ENCODE peak calls at places on chromosomes 5 and 9, in four cellular contexts. One of them, this sample, is unnamed.

GRCh38 chr5:181039471-181039870 is 595 bp upstream of the BTNL9 start:
- DNase-seq in mammary epithelial cell: no peak
- DNase-seq in mucosa of descending colon: no peak
- DNase-seq in psoas muscle: no peak
- DNase-seq in this sample: no peak

GRCh38 chr5:52562473-52562872 is 225.2 kb upstream of the ITGA1 start:
- DNase-seq in mammary epithelial cell: no peak
- DNase-seq in mucosa of descending colon: no peak
- DNase-seq in psoas muscle: no peak
- DNase-seq in this sample: no peak

GRCh38 chr9:131407717-131408195 is 13.9 kb downstream of the PRRC2B start:
- DNase-seq in mammary epithelial cell: peak
- DNase-seq in mucosa of descending colon: no peak
- DNase-seq in psoas muscle: peak
- DNase-seq in this sample: no peak

GRCh38 chr5:150349681-150350275 is 7.7 kb upstream of the TCOF1 start:
- DNase-seq in mammary epithelial cell: no peak
- DNase-seq in mucosa of descending colon: no peak
- DNase-seq in psoas muscle: no peak
- DNase-seq in this sample: no peak

GRCh38 chr5:67619235-67619634 is 422.6 kb upstream of the CD180 start:
- DNase-seq in mammary epithelial cell: peak
- DNase-seq in mucosa of descending colon: no peak
- DNase-seq in psoas muscle: no peak
- DNase-seq in this sample: no peak

GRCh38 chr9:133618726-133619125 is 9.5 kb upstream of the FAM163B start:
- DNase-seq in mammary epithelial cell: no peak
- DNase-seq in mucosa of descending colon: no peak
- DNase-seq in psoas muscle: no peak
- DNase-seq in this sample: no peak

GRCh38 chr5:173329370-173330150 is 1.3 kb upstream of the STC2 start:
- DNase-seq in mammary epithelial cell: no peak
- DNase-seq in mucosa of descending colon: no peak
- DNase-seq in psoas muscle: no peak
- DNase-seq in this sample: no peak

GRCh38 chr5:128403350-128403749 is 134.7 kb downstream of the FBN2 start:
- DNase-seq in mammary epithelial cell: no peak
- DNase-seq in mucosa of descending colon: no peak
- DNase-seq in psoas muscle: no peak
- DNase-seq in this sample: no peak

GRCh38 chr5:10220253-10220652 is 29.4 kb downstream of the ATPSCKMT start:
- DNase-seq in mammary epithelial cell: no peak
- DNase-seq in mucosa of descending colon: no peak
- DNase-seq in psoas muscle: no peak
- DNase-seq in this sample: no peak

GRCh38 chr5:142598338-142598700 is 87.6 kb downstream of the FGF1 start:
- DNase-seq in mammary epithelial cell: no peak
- DNase-seq in mucosa of descending colon: no peak
- DNase-seq in psoas muscle: no peak
- DNase-seq in this sample: no peak

GRCh38 chr5:43020294-43020711 is 19.8 kb downstream of the ANXA2R start:
- DNase-seq in mammary epithelial cell: no peak
- DNase-seq in mucosa of descending colon: peak
- DNase-seq in psoas muscle: no peak
- DNase-seq in this sample: no peak

GRCh38 chr5:81633471-81633870 is 117.4 kb downstream of the SSBP2 start:
- DNase-seq in mammary epithelial cell: no peak
- DNase-seq in mucosa of descending colon: no peak
- DNase-seq in psoas muscle: no peak
- DNase-seq in this sample: no peak

GRCh38 chr5:157603333-157604190 is 28.0 kb upstream of the ADAM19 start:
- DNase-seq in mammary epithelial cell: peak
- DNase-seq in mucosa of descending colon: no peak
- DNase-seq in psoas muscle: no peak
- DNase-seq in this sample: no peak

GRCh38 chr5:134422791-134423365 is 11.2 kb upstream of the CDKN2AIPNL start:
- DNase-seq in mammary epithelial cell: no peak
- DNase-seq in mucosa of descending colon: no peak
- DNase-seq in psoas muscle: no peak
- DNase-seq in this sample: no peak

GRCh38 chr9:111163738-111164399 is 125.6 kb upstream of the LPAR1 start:
- DNase-seq in mammary epithelial cell: no peak
- DNase-seq in mucosa of descending colon: no peak
- DNase-seq in psoas muscle: no peak
- DNase-seq in this sample: no peak

GRCh38 chr5:116446356-116447005 is 128.1 kb downstream of the SEMA6A start:
- DNase-seq in mammary epithelial cell: no peak
- DNase-seq in mucosa of descending colon: no peak
- DNase-seq in psoas muscle: no peak
- DNase-seq in this sample: no peak

GRCh38 chr9:121463026-121463827 is 36.4 kb downstream of the GGTA1 start:
- DNase-seq in mammary epithelial cell: no peak
- DNase-seq in mucosa of descending colon: peak
- DNase-seq in psoas muscle: peak
- DNase-seq in this sample: no peak

GRCh38 chr5:97194366-97194765 is 11.3 kb upstream of the RIOK2 start:
- DNase-seq in mammary epithelial cell: no peak
- DNase-seq in mucosa of descending colon: no peak
- DNase-seq in psoas muscle: no peak
- DNase-seq in this sample: no peak

GRCh38 chr5:124867064-124867707 is 120.7 kb upstream of the ZNF608 start:
- DNase-seq in mammary epithelial cell: peak
- DNase-seq in mucosa of descending colon: no peak
- DNase-seq in psoas muscle: no peak
- DNase-seq in this sample: no peak

GRCh38 chr5:134992148-134992547 is 24.4 kb downstream of the CATSPER3 start:
- DNase-seq in mammary epithelial cell: no peak
- DNase-seq in mucosa of descending colon: no peak
- DNase-seq in psoas muscle: no peak
- DNase-seq in this sample: no peak

GRCh38 chr5:54964405-54964804 is 21.0 kb downstream of the ESM1 start:
- DNase-seq in mammary epithelial cell: no peak
- DNase-seq in mucosa of descending colon: no peak
- DNase-seq in psoas muscle: no peak
- DNase-seq in this sample: no peak

GRCh38 chr5:54956922-54957321 is 28.5 kb downstream of the ESM1 start:
- DNase-seq in mammary epithelial cell: no peak
- DNase-seq in mucosa of descending colon: no peak
- DNase-seq in psoas muscle: no peak
- DNase-seq in this sample: no peak

GRCh38 chr5:54965806-54966205 is 19.6 kb downstream of the ESM1 start:
- DNase-seq in mammary epithelial cell: no peak
- DNase-seq in mucosa of descending colon: no peak
- DNase-seq in psoas muscle: no peak
- DNase-seq in this sample: no peak

DNA sequence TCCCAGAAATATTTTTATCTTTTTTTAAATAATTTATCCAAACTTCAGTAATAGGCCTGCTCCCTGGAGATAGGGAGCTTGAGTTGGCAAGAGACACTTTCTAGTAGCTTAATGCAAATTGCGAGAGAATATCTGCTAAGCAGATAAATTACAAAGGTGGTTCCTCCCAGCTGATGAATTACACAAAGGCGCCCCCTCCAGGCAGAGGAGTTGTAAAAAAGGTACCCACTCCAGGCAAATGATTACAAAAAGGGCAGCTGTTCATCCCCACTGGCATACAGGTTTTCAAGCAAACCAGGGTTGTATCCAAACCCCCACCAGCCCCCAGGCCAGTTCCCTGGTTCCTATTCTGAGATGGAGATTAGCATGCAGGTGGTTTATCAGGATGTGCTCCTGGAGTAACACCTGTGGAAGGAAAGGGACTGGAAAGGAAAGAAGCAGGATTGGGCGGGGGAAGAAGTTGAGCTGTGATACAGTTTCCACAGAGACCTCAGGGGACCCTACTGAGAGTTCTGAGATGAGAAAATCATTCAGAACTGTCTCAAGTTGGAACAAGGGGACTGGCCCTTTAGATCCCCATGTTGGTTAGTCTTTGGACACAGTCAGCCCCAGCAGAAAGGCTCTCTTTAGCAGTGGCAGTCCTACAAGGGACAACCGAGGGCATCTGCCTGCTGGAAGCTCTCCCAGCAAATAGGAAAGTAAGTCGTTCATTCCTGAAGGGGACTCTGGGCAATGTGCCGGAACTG is 25.5 kb downstream of the ESM1 start:
- DNase-seq in mammary epithelial cell: no peak
- DNase-seq in mucosa of descending colon: peak
- DNase-seq in psoas muscle: no peak
- DNase-seq in this sample: no peak
- TF ChIP-seq CTCF in mammary epithelial cell: peak
- TF ChIP-seq CTCF in mucosa of descending colon: no peak
- TF ChIP-seq CTCF in psoas muscle: no peak
- TF ChIP-seq CTCF in this sample: no peak

DNA sequence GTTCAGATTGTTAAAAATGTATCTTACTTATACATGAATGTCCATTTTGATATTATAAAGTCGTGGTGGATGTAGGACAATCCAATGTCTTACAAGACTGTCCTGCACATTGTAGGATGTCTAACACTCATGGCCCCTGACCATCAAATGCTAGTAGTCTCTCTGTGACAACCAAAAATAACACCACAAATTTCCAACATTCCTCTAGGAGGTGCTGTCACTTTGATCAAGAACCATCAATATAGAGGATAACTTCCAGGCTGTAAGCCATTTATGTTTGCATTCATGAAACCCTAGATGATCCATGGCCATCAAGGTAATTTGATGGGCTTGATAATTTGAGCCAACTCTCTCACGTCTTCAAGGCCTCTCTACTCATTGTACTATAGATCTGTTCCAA is 20.5 kb upstream of the ZFR start:
- DNase-seq in mammary epithelial cell: no peak
- DNase-seq in mucosa of descending colon: no peak
- DNase-seq in psoas muscle: no peak
- DNase-seq in this sample: no peak
- TF ChIP-seq CTCF in mammary epithelial cell: no peak
- TF ChIP-seq CTCF in mucosa of descending colon: no peak
- TF ChIP-seq CTCF in psoas muscle: no peak
- TF ChIP-seq CTCF in this sample: no peak

DNA sequence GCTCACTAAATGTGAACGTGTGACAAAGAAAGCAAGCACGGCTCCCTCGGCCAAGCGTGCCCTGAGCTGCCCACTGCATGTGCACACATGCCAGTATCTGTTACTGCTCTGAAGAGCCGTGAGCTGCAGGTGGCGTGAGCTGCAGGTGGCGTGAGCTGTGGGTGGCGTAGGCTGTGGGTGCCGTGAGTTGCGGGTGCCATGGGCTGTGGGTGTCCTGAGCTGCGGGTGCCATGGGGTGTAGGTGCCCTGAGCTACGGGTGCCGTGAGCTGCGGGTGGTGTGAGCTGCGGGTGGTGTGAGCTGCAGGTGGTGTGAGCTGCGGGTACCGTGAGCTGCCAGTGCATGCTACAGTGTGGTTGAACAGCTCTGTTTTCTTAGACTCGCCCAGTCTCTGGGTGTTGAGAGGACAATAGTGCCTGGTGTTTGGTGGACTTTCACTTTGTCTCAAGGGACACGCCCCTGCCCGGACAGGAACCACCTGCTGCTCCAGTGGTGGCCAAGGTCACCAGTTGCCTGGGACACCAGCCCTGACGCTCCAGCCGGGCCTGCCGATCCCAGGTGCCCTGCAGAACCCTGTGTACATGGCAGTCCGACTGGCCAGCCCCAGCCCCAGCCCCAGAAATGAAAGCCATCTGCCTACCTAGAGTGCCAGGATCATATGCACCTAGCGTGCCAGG is 6.7 kb downstream of the CCDC187 start:
- DNase-seq in mammary epithelial cell: peak
- DNase-seq in mucosa of descending colon: peak
- DNase-seq in psoas muscle: peak
- DNase-seq in this sample: no peak
- TF ChIP-seq CTCF in mammary epithelial cell: no peak
- TF ChIP-seq CTCF in mucosa of descending colon: no peak
- TF ChIP-seq CTCF in psoas muscle: no peak
- TF ChIP-seq CTCF in this sample: no peak

GRCh38 chr9:35617548-35617947 is 665 bp downstream of the CD72 start:
- DNase-seq in mammary epithelial cell: no peak
- DNase-seq in mucosa of descending colon: no peak
- DNase-seq in psoas muscle: no peak
- DNase-seq in this sample: no peak

GRCh38 chr9:35618854-35619799 is 914 bp upstream of the CD72 start:
- DNase-seq in mammary epithelial cell: no peak
- DNase-seq in mucosa of descending colon: peak
- DNase-seq in psoas muscle: no peak
- DNase-seq in this sample: no peak

GRCh38 chr9:35615981-35616680 is 2.1 kb downstream of the CD72 start:
- DNase-seq in mammary epithelial cell: no peak
- DNase-seq in mucosa of descending colon: no peak
- DNase-seq in psoas muscle: no peak
- DNase-seq in this sample: no peak

GRCh38 chr9:35618325-35618727 is at the start of gene CD72:
- DNase-seq in mammary epithelial cell: no peak
- DNase-seq in mucosa of descending colon: no peak
- DNase-seq in psoas muscle: no peak
- DNase-seq in this sample: no peak

DNA sequence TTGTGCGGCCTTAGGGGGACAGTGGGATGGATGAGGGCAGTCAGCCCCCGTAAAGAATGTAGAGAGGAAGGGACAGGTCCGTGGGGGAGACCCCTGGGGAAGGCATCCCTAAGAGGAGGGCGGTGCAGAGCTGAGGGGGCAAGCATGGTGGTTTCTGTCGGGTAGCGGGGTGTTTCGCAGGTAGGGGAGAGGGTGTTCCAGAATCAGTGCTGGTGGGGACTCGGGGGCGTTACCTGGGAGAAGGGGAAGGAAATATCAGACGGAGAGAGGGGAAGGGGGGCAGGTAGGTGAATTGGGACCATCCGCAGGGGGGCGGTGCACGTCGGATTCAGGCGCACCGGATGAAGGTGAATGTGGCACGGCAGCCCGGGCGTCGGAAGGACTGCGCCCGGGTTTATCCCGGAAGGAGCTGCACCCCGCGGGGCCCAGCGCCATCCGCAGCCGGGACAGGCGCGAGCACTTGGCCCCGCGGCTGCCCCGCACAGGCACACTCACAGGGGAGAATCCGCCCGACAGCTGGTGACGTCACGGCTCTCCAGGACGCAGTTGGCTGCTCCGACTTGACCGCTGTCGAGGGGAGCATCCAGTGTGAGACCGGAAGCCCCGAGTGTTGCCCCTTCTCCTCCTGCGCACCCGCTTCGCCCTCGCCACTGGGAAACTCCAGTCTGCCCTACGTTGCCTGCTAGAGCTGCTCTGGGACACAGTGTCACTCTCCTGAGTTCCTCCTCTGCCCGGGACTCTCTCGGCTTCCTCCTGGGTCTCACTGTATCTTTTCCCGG is 1.3 kb downstream of the CD72 start:
- DNase-seq in mammary epithelial cell: peak
- DNase-seq in mucosa of descending colon: peak
- DNase-seq in psoas muscle: peak
- DNase-seq in this sample: peak
- TF ChIP-seq CTCF in mammary epithelial cell: no peak
- TF ChIP-seq CTCF in mucosa of descending colon: no peak
- TF ChIP-seq CTCF in psoas muscle: no peak
- TF ChIP-seq CTCF in this sample: no peak

GRCh38 chr9:71003346-71003745 is 118.1 kb downstream of the TRPM3 start:
- DNase-seq in mammary epithelial cell: no peak
- DNase-seq in mucosa of descending colon: peak
- DNase-seq in psoas muscle: no peak
- DNase-seq in this sample: no peak
- TF ChIP-seq CTCF in mammary epithelial cell: no peak
- TF ChIP-seq CTCF in mucosa of descending colon: no peak
- TF ChIP-seq CTCF in psoas muscle: no peak
- TF ChIP-seq CTCF in this sample: no peak